ENCODE peak calls at places on chromosomes 13 and 19, in four cellular contexts. O, W, F and B are unnamed samples.

GRCh38 chr13:25429466-25429865 is 57.7 kb downstream of the ATP8A2 start:
- DNase-seq in O (no peak), W (no peak), F (no peak), B (no peak)

GRCh38 chr13:95921485-95921884 is 131.7 kb downstream of the UGGT2 start:
- DNase-seq in O (no peak), W (no peak), F (no peak), B (no peak)

GRCh38 chr19:2782936-2783780 is at the start of gene SGTA:
- DNase-seq in O (peak; percentile 97), W (peak; percentile 98), F (peak; percentile 97), B (peak; percentile 100)

GRCh38 chr13:45473627-45474026 is 8.9 kb downstream of the COG3 start:
- DNase-seq in O (no peak), W (no peak), F (peak; percentile 20), B (no peak)

GRCh38 chr19:17560205-17560595 is 4.8 kb downstream of the COLGALT1 start:
- DNase-seq in O (no peak), W (no peak), F (no peak), B (peak; percentile 28)

GRCh38 chr19:18397242-18398202 is at the start of gene LRRC25:
- DNase-seq in O (no peak), W (no peak), F (peak; percentile 53), B (peak; percentile 98)

GRCh38 chr19:11059511-11060358 is 29.5 kb upstream of the LDLR start:
- DNase-seq in O (no peak), W (no peak), F (no peak), B (no peak)

GRCh38 chr19:40758491-40758890 is 7.5 kb downstream of the SNRPA start:
- DNase-seq in O (no peak), W (no peak), F (no peak), B (no peak)

GRCh38 chr13:110306960-110307696 is at the start of the genes COL4A1 and COL4A2:
- DNase-seq in O (no peak), W (no peak), F (no peak), B (no peak)

GRCh38 chr13:24004971-24005370 is 107.7 kb upstream of the C1QTNF9B start:
- DNase-seq in O (no peak), W (no peak), F (no peak), B (no peak)

GRCh38 chr13:23765531-23765930 is 123.7 kb downstream of the MIPEP start:
- DNase-seq in O (no peak), W (no peak), F (no peak), B (no peak)

GRCh38 chr13:75178436-75178835 is 303.5 kb downstream of the TBC1D4 start:
- DNase-seq in O (no peak), W (no peak), F (no peak), B (no peak)

GRCh38 chr13:40052954-40053353 is 397.5 kb downstream of the COG6 start:
- DNase-seq in O (no peak), W (no peak), F (no peak), B (no peak)

GRCh38 chr13:40897058-40897457 is 107.6 kb downstream of the SLC25A15 start:
- DNase-seq in O (no peak), W (no peak), F (no peak), B (no peak)

GRCh38 chr19:10289836-10290438 is at the start of gene ICAM5:
- DNase-seq in O (no peak), W (no peak), F (peak; percentile 77), B (no peak)

GRCh38 chr19:21694171-21694906 is 73.0 kb downstream of the ZNF100 start:
- DNase-seq in O (no peak), W (no peak), F (peak; percentile 64), B (no peak)

GRCh38 chr13:43815204-43815603 is 28.4 kb upstream of the ENOX1 start:
- DNase-seq in O (no peak), W (no peak), F (no peak), B (no peak)

GRCh38 chr19:55584871-55585270 is 4.2 kb upstream of the ZNF579 start:
- DNase-seq in O (no peak), W (no peak), F (no peak), B (no peak)

GRCh38 chr13:71751074-71751473 is 115.9 kb downstream of the DACH1 start:
- DNase-seq in O (no peak), W (no peak), F (no peak), B (no peak)

GRCh38 chr13:76512676-76513277 is 373.4 kb downstream of the KCTD12 start:
- DNase-seq in O (no peak), W (no peak), F (no peak), B (no peak)

GRCh38 chr19:488505-489417 is 7.5 kb upstream of the MADCAM1 start:
- DNase-seq in O (peak; percentile 99), W (peak; percentile 59), F (peak; percentile 96), B (peak; percentile 94)

GRCh38 chr13:24271611-24272451 is 37.5 kb upstream of the C1QTNF9 start:
- DNase-seq in O (no peak), W (peak; percentile 70), F (no peak), B (peak; percentile 34)

GRCh38 chr19:7971553-7972520 is 28.4 kb upstream of the TIMM44 start:
- DNase-seq in O (no peak), W (no peak), F (no peak), B (no peak)

GRCh38 chr19:3350014-3350663 is 16.2 kb upstream of the NFIC start:
- DNase-seq in O (no peak), W (no peak), F (no peak), B (no peak)

GRCh38 chr13:40895715-40896184 is 106.3 kb downstream of the SLC25A15 start:
- DNase-seq in O (no peak), W (no peak), F (no peak), B (no peak)

GRCh38 chr19:31146546-31147183 is 202.6 kb downstream of the TSHZ3 start:
- DNase-seq in O (no peak), W (no peak), F (no peak), B (no peak)

GRCh38 chr19:571127-571974 is 1.0 kb upstream of the BSG start:
- DNase-seq in O (no peak), W (peak; percentile 25), F (peak; percentile 51), B (peak; percentile 84)

GRCh38 chr13:76882431-76882830 is 3.8 kb downstream of the KCTD12 start:
- DNase-seq in O (no peak), W (no peak), F (no peak), B (no peak)

GRCh38 chr13:41813426-41813825 is 147.5 kb downstream of the VWA8 start:
- DNase-seq in O (no peak), W (no peak), F (no peak), B (no peak)

GRCh38 chr19:33876192-33876591 is 79.5 kb downstream of the KCTD15 start:
- DNase-seq in O (no peak), W (no peak), F (no peak), B (no peak)

GRCh38 chr13:49216334-49216733 is 3.8 kb upstream of the MLNR start:
- DNase-seq in O (no peak), W (no peak), F (no peak), B (no peak)

GRCh38 chr13:50589651-50590054 is 253.8 kb downstream of the DLEU7 start:
- DNase-seq in O (no peak), W (no peak), F (no peak), B (no peak)

DNA sequence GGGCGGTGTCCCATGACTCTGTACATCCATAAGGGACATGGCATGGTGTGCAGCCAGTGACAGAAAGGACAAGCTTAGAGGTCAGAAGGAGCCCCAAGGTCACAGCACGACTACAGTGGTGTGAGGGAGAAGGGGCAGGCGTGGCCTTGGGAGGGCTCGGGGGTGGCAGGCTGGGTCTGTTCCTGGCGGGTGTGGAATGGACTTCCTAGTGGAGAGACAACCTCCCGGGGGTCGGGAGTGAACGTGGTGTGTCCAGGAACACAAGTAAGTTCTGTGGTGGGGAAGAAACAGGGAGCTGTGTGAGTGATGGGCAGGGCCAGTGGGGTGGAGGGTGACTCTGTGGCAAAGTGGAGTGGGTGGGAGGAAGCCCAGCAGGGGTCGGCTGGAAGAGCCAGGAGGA is 279.3 kb downstream of the TEX29 start:
- DNase-seq in O (no peak), W (no peak), F (no peak), B (no peak)
- TF ChIP-seq SPI1 in O (no peak), W (no peak), F (no peak), B (no peak)

DNA sequence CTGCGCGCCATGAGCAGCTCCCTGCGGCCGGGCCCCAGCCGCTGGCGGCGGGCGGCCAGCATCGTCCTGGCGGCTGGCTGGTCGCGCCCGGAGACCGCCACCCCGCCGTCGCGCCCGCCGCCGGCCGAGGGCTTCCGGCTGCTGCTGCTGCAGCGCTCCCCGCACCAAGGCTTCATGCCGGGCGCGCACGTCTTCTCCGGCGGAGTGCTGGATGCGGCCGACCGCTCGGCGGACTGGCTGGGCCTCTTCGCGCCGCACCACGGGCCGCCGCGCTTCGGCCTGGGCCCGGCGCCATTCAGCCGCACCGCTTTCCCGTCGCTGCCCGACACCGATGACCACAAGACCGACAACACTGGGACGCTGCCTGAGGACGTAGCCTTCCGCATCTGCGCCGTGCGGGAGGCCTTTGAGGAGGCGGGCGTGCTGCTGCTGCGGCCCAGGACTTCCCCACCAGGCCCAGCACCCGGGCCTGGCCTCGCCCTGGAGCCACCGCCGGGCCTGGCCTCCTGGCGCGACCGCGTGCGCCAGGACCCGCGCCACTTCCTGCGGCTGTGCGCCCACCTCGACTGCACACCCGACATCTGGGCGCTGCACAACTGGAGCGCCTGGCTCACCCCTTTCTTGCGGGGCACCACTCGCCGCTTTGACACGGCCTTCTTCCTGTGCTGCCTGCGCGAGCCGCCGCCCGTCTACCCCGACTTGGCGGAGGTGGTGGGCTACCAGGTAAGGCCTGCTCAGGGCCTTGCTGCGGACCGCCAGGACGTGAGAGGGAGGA is 518 bp downstream of the NUDT19 start:
- DNase-seq in O (peak; percentile 46), W (no peak), F (peak; percentile 58), B (peak; percentile 77)
- TF ChIP-seq SPI1 in O (peak; percentile 28), W (no peak), F (peak; percentile 20), B (peak; percentile 42)

DNA sequence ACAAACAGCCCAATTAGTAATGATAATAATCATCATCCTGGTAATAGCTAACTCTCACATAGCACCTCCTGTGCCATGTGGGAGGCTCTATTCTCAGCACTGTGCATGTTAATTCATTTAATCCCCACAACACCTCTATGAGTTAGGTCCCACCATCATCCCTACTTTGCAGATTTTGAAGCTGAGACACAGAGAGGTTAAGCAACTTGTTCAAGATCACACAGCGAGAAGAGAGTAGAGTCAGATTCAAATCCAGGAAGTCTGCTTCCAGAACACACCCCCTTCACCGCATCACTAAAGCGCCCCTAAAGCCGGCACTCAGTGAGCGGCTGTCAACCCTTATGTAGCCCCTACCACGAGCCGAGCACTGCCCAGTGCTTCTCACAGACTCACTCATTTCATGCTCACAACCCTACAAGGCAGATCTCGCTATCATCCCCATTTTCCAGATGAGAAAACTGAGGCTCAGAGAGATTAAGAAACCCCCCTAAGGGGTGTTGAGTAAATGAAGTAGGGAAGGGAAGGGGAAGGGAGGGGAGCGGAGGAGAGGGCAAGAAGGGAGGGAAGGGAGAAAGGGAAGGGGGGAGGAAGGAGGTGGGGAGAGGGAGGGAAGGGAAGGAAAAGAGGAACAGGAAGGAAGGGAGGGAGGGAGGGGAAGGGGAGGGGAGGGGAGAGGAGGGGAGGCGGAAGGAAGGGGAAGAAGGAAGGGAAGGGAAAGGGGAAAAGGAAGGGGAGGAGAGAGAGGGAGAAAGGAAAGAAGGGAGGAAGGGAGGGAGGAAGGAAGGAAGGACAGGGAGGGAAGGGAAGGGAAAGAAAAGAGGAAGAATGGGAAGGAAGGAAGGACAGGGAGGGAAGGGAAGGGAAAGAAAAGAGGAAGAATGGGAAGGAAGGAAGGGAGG is 16.4 kb downstream of the EMP3 start:
- DNase-seq in O (no peak), W (no peak), F (no peak), B (peak; percentile 76)
- TF ChIP-seq SPI1 in O (no peak), W (no peak), F (no peak), B (no peak)

DNA sequence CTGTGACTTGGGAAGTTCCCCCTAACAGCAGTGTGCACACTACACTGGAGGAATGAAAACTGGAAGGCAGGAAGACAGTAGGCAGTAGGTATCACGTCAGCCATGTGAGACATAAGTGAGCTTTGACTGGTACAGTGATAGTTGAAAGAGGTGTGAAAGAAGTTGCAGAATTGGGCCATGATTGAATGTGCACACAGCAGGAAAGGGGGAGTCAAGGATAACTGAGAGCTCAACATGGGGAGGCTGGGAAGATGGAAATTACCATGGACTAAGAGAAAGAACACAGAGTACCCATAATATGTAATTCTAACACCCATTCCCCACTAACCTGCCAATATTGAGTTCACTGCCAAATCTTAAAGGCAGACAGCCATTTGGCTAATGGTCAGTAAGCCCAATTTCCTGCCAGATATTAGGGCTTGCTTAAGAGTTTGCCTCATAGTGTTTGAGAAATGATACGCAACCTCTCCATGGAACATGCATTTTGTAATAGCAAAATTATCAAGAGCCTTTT is 321.7 kb downstream of the DCT start:
- DNase-seq in O (no peak), W (no peak), F (no peak), B (no peak)
- TF ChIP-seq SPI1 in O (no peak), W (no peak), F (no peak), B (no peak)